ENCODE peak calls at places on chromosomes 11 and 22, in six cellular contexts. N is ovary, H is neural progenitor cell, G is AG20443, S is nucleus accumbens, Y is kidney glomerular epithelial cell. L is an unnamed sample.

GRCh38 chr11:2522636-2523255 is 77.9 kb downstream of the KCNQ1 start:
- DNase-seq in Y (no peak), H (peak; percentile 1), N (no peak), S (no peak), G (no peak), L (no peak)

GRCh38 chr11:67195971-67196418 is 70.3 kb upstream of the GRK2 start:
- DNase-seq in H (peak; percentile 5), G (peak; percentile 67), Y (no peak), S (no peak), N (no peak), L (no peak)

GRCh38 chr22:41620646-41621098 is at the start of gene DESI1:
- DNase-seq in N (no peak), H (no peak), G (peak; percentile 39), Y (no peak), S (no peak), L (no peak)

GRCh38 chr11:270451-271208 is 7.6 kb upstream of the NLRP6 start:
- DNase-seq in G (no peak), Y (no peak), H (no peak), N (no peak), S (no peak), L (no peak)

GRCh38 chr11:6615046-6615445 is 3.0 kb upstream of the TAF10 start:
- DNase-seq in S (no peak), Y (no peak), N (no peak), G (no peak), H (no peak), L (no peak)

GRCh38 chr11:20933086-20933485 is 263.7 kb downstream of the NELL1 start:
- DNase-seq in H (no peak), N (no peak), G (no peak), Y (no peak), S (no peak), L (no peak)

GRCh38 chr11:60485987-60486386 is 6.6 kb upstream of the MS4A12 start:
- DNase-seq in G (no peak), Y (no peak), H (peak; percentile 70), N (no peak), S (no peak), L (peak; percentile 29)

GRCh38 chr11:66119348-66120133 is 49.5 kb downstream of the PACS1 start:
- DNase-seq in H (peak; percentile 52), Y (peak; percentile 78), N (no peak), S (no peak), G (peak; percentile 36), L (no peak)

GRCh38 chr22:41847300-41847699 is 14.4 kb downstream of the SREBF2 start:
- DNase-seq in N (no peak), Y (no peak), H (no peak), S (no peak), G (no peak), L (no peak)

GRCh38 chr22:38240734-38241252 is 32.0 kb downstream of the TMEM184B start:
- DNase-seq in S (peak; percentile 37), G (peak; percentile 68), H (peak; percentile 84), N (no peak), Y (peak; percentile 72), L (no peak)

GRCh38 chr11:10592331-10592730 is 23.9 kb upstream of the LYVE1 start:
- DNase-seq in S (no peak), H (no peak), G (peak; percentile 83), N (no peak), Y (peak; percentile 91), L (no peak)

GRCh38 chr11:35494966-35495365 is 30.4 kb downstream of the PAMR1 start:
- DNase-seq in H (no peak), G (no peak), Y (no peak), S (no peak), N (no peak), L (no peak)

GRCh38 chr11:100918551-100919500 is 210.8 kb downstream of the PGR start:
- DNase-seq in G (no peak), Y (peak; percentile 11), S (no peak), N (no peak), H (peak; percentile 25), L (peak; percentile 73)

GRCh38 chr11:32090774-32091370 is at the start of gene RCN1:
- DNase-seq in S (no peak), Y (peak; percentile 41), G (peak; percentile 92), H (peak; percentile 97), N (peak; percentile 69), L (peak; percentile 61)

L was measured in lung.